ENCODE peak calls at places on chromosomes 4 and X, in seven cellular contexts. Q is fibroblast of lung, J is GM23248, D is EH, X is neural progenitor cell, H is HFF-Myc, E is hepatocyte. N is an unnamed sample.

GRCh38 chr4:166121897-166122296 is 248.9 kb downstream of the TLL1 start:
- DNase-seq in X (no peak), E (no peak), H (no peak), J (no peak), Q (no peak), D (peak; percentile 6), N (no peak)

GRCh38 chrX:25343060-25343459 is 327.3 kb upstream of the ARX start:
- DNase-seq in J (no peak), E (no peak), H (no peak), X (peak; percentile 16), D (no peak), Q (no peak), N (no peak)

GRCh38 chrX:102345916-102346315 is 93.9 kb downstream of the NXF2B start:
- DNase-seq in X (peak; percentile 63), Q (peak; percentile 34), E (peak; percentile 69), D (peak; percentile 43), H (no peak), J (peak; percentile 39), N (peak; percentile 41)

GRCh38 chrX:19888419-19888879 is 1.0 kb upstream of the SH3KBP1 start:
- DNase-seq in E (peak; percentile 66), J (peak; percentile 80), X (peak; percentile 64), H (peak; percentile 42), Q (peak; percentile 79), D (peak; percentile 80), N (peak; percentile 63)

GRCh38 chr4:11397819-11398610 is 30.7 kb downstream of the HS3ST1 start:
- DNase-seq in D (no peak), J (no peak), E (no peak), Q (no peak), H (no peak), X (no peak), N (no peak)

GRCh38 chrX:427812-428725 is 41.4 kb upstream of the PPP2R3B start:
- DNase-seq in H (no peak), X (peak; percentile 82), J (peak; percentile 24), E (peak; percentile 67), Q (peak; percentile 12), D (peak; percentile 78), N (no peak)

GRCh38 chr4:38442073-38442788 is 221.8 kb upstream of the KLF3 start:
- DNase-seq in D (no peak), X (no peak), J (no peak), Q (no peak), H (no peak), E (no peak), N (no peak)

GRCh38 chr4:80266267-80266901 is at the start of gene FGF5:
- DNase-seq in J (peak; percentile 99), X (peak; percentile 64), D (peak; percentile 97), H (peak; percentile 52), Q (peak; percentile 87), E (peak; percentile 71), N (peak; percentile 92)

GRCh38 chr4:825063-825968 is 613 bp downstream of the CPLX1 start:
- DNase-seq in H (no peak), Q (no peak), X (peak; percentile 79), J (peak; percentile 43), D (peak; percentile 41), E (peak; percentile 68), N (peak; percentile 68)

GRCh38 chr4:3257125-3257690 is 8.2 kb downstream of the MSANTD1 start:
- DNase-seq in E (no peak), D (no peak), Q (no peak), J (no peak), H (no peak), X (no peak), N (no peak)

GRCh38 chr4:174522183-174523002 is at the start of gene HPGD:
- DNase-seq in Q (no peak), E (peak; percentile 86), X (peak; percentile 71), D (no peak), J (peak; percentile 46), H (no peak), N (no peak)

GRCh38 chr4:123364906-123365305 is 31.7 kb upstream of the SPRY1 start:
- DNase-seq in J (no peak), D (no peak), H (no peak), Q (no peak), X (no peak), E (no peak), N (no peak)

GRCh38 chrX:120791013-120791643 is 84.5 kb downstream of the CT47B1 start:
- DNase-seq in E (peak; percentile 31), H (peak; percentile 58), D (peak; percentile 84), X (no peak), Q (peak; percentile 84), J (peak; percentile 83), N (peak; percentile 71)

GRCh38 chr4:1218892-1219552 is 29.9 kb downstream of the CTBP1 start:
- DNase-seq in H (no peak), X (no peak), J (no peak), E (no peak), Q (no peak), D (no peak), N (no peak)

GRCh38 chr4:62145276-62145675 is 945.1 kb downstream of the ADGRL3 start:
- DNase-seq in D (no peak), X (no peak), H (no peak), E (no peak), J (no peak), Q (no peak), N (no peak)

GRCh38 chrX:10111364-10112148 is 45.2 kb upstream of the CLCN4 start:
- DNase-seq in E (no peak), J (peak; percentile 42), H (no peak), D (peak; percentile 40), Q (no peak), X (no peak), N (peak; percentile 32)

GRCh38 chrX:2855761-2856160 is 27.0 kb downstream of the GYG2 start:
- DNase-seq in X (no peak), J (no peak), E (no peak), H (no peak), D (no peak), Q (no peak), N (no peak)

GRCh38 chr4:129092636-129093172 is 635 bp downstream of the SCLT1 start:
- DNase-seq in X (no peak), E (peak; percentile 17), Q (peak; percentile 39), J (peak; percentile 60), D (peak; percentile 33), H (no peak), N (peak; percentile 18)

GRCh38 chr4:111268769-111269414 is 646.0 kb upstream of the PITX2 start:
- DNase-seq in X (no peak), D (peak; percentile 77), Q (peak; percentile 0), H (no peak), J (peak; percentile 51), E (no peak), N (peak; percentile 14)

GRCh38 chr4:1298461-1298860 is 8.8 kb downstream of the MAEA start:
- DNase-seq in E (no peak), D (no peak), J (no peak), Q (no peak), X (no peak), H (no peak), N (no peak)

GRCh38 chr4:8312069-8312445 is 42.5 kb downstream of the HTRA3 start:
- DNase-seq in D (no peak), X (no peak), E (no peak), H (no peak), J (no peak), Q (no peak), N (no peak)

GRCh38 chrX:45267007-45267406 is 66.3 kb upstream of the DIPK2B start:
- DNase-seq in H (no peak), J (no peak), Q (no peak), X (no peak), E (no peak), D (no peak), N (no peak)

GRCh38 chrX:40127052-40127451 is 29.3 kb upstream of the BCOR start:
- DNase-seq in H (no peak), Q (no peak), X (no peak), E (no peak), J (peak; percentile 42), D (peak; percentile 44), N (no peak)

GRCh38 chr4:86834901-86835300 is 14.3 kb downstream of the SLC10A6 start:
- DNase-seq in D (peak; percentile 92), E (no peak), Q (peak; percentile 91), H (peak; percentile 96), J (peak; percentile 33), X (no peak), N (peak; percentile 36)

GRCh38 chrX:10444204-10444603 is 176.2 kb downstream of the MID1 start:
- DNase-seq in D (peak; percentile 15), H (no peak), Q (no peak), E (no peak), J (no peak), X (no peak), N (no peak)

GRCh38 chr4:185840953-185841352 is 29.0 kb upstream of the SORBS2 start:
- DNase-seq in J (no peak), H (no peak), E (no peak), X (no peak), Q (no peak), D (no peak), N (no peak)

GRCh38 chrX:28794751-28795150 is 207.5 kb downstream of the IL1RAPL1 start:
- DNase-seq in E (no peak), D (no peak), H (no peak), J (no peak), Q (no peak), X (no peak), N (no peak)

GRCh38 chr4:188158336-188158735 is 19.1 kb downstream of the TRIML1 start:
- DNase-seq in X (no peak), Q (no peak), D (no peak), E (no peak), H (no peak), J (no peak), N (no peak)

GRCh38 chr4:142781114-142781513 is 65.0 kb downstream of the INPP4B start:
- DNase-seq in Q (no peak), D (peak; percentile 4), E (no peak), J (no peak), H (peak; percentile 7), X (no peak), N (no peak)

GRCh38 chr4:169311643-169312365 is 41.0 kb upstream of the SH3RF1 start:
- DNase-seq in E (peak; percentile 71), D (peak; percentile 70), H (peak; percentile 19), X (peak; percentile 81), J (peak; percentile 60), Q (peak; percentile 62), N (peak; percentile 60)

GRCh38 chrX:10992110-10992509 is 119.0 kb upstream of the HCCS start:
- DNase-seq in X (no peak), D (no peak), Q (no peak), J (no peak), H (no peak), E (peak; percentile 11), N (no peak)

GRCh38 chr4:7391637-7392437 is 42.9 kb downstream of the PSAPL1 start:
- DNase-seq in X (no peak), H (no peak), D (no peak), Q (no peak), J (no peak), E (no peak), N (no peak)

GRCh38 chrX:20254712-20255299 is 11.9 kb downstream of the RPS6KA3 start:
- DNase-seq in D (peak; percentile 63), J (peak; percentile 33), H (no peak), Q (peak; percentile 70), X (no peak), E (no peak), N (no peak)

GRCh38 chrX:65528705-65529340 is 5.8 kb downstream of the LAS1L start:
- DNase-seq in E (peak; percentile 48), H (no peak), X (peak; percentile 50), Q (peak; percentile 21), D (peak; percentile 27), J (peak; percentile 29), N (peak; percentile 74)

GRCh38 chrX:142686206-142686605 is 339.5 kb upstream of the SPANXN4 start:
- DNase-seq in H (no peak), E (no peak), D (no peak), J (no peak), X (no peak), Q (no peak), N (no peak)

GRCh38 chr4:139619644-139620043 is 46.0 kb upstream of the MGST2 start:
- DNase-seq in H (no peak), D (peak; percentile 40), E (peak; percentile 54), X (peak; percentile 46), J (peak; percentile 70), Q (peak; percentile 17), N (peak; percentile 43)

GRCh38 chr4:17811078-17811603 is 362 bp downstream of the NCAPG start:
- DNase-seq in H (no peak), J (peak; percentile 75), E (no peak), D (no peak), X (no peak), Q (no peak), N (peak; percentile 2)

GRCh38 chr4:8457646-8458045 is 17.1 kb downstream of the TRMT44 start:
- DNase-seq in X (no peak), J (no peak), D (no peak), H (no peak), E (no peak), Q (no peak), N (no peak)